ENCODE peak calls at places on chromosome 20, in six cellular contexts. K is adrenal gland, O is transverse colon, U is colonic mucosa, H is heart left ventricle, M is uterus. B is an unnamed sample.

GRCh38 chr20:54680872-54681297 is 205.5 kb downstream of the DOK5 start:
- DNase-seq in K (peak; percentile 69), O (peak; percentile 8), U (no peak), H (no peak), M (no peak), B (no peak)

GRCh38 chr20:62924567-62925419 is 1.5 kb downstream of the DIDO1 start:
- DNase-seq in K (peak; percentile 82), O (peak; percentile 40), U (peak; percentile 56), H (no peak), M (no peak), B (no peak)

GRCh38 chr20:38181207-38181693 is 16.2 kb upstream of the TGM2 start:
- DNase-seq in K (peak; percentile 76), O (no peak), U (no peak), H (no peak), M (no peak), B (peak; percentile 46)

GRCh38 chr20:59020938-59021551 is 1.8 kb downstream of the TUBB1 start:
- DNase-seq in K (peak; percentile 17), O (no peak), U (no peak), H (no peak), M (no peak), B (no peak)

GRCh38 chr20:44142416-44142815 is 44.6 kb downstream of the JPH2 start:
- DNase-seq in K (no peak), O (no peak), U (no peak), H (no peak), M (peak; percentile 68), B (peak; percentile 62)

GRCh38 chr20:58236612-58237317 is 8.3 kb upstream of the ANKRD60 start:
- DNase-seq in K (peak; percentile 92), O (peak; percentile 74), U (peak; percentile 86), H (peak; percentile 53), M (peak; percentile 50), B (peak; percentile 77)

GRCh38 chr20:40868568-40869223 is 159.9 kb upstream of the TOP1 start:
- DNase-seq in K (peak; percentile 77), O (no peak), U (no peak), H (no peak), M (peak; percentile 18), B (no peak)

GRCh38 chr20:16571333-16571732 is 1.9 kb downstream of the KIF16B start:
- DNase-seq in K (no peak), O (no peak), U (no peak), H (no peak), M (no peak), B (no peak)

GRCh38 chr20:42361402-42361801 is 743.2 kb upstream of the CHD6 start:
- DNase-seq in K (no peak), O (no peak), U (no peak), H (no peak), M (no peak), B (no peak)

GRCh38 chr20:32566379-32567374 is 18.5 kb downstream of the NOL4L start:
- DNase-seq in K (no peak), O (no peak), U (no peak), H (no peak), M (no peak), B (no peak)

GRCh38 chr20:47360489-47361267 is 4.2 kb upstream of the ZMYND8 start:
- DNase-seq in K (peak; percentile 98), O (peak; percentile 77), U (peak; percentile 76), H (peak; percentile 97), M (peak; percentile 85), B (peak; percentile 96)

GRCh38 chr20:31494131-31494530 is 19.0 kb downstream of the REM1 start:
- DNase-seq in K (no peak), O (no peak), U (no peak), H (no peak), M (peak; percentile 57), B (no peak)

GRCh38 chr20:50855498-50856474 is 60.9 kb downstream of the BCAS4 start:
- DNase-seq in K (peak; percentile 60), O (no peak), U (no peak), H (no peak), M (no peak), B (no peak)

GRCh38 chr20:61178431-61179080 is 73.5 kb upstream of the CDH4 start:
- DNase-seq in K (no peak), O (peak; percentile 9), U (peak; percentile 66), H (no peak), M (no peak), B (no peak)

GRCh38 chr20:44209691-44210421 is 715 bp downstream of the OSER1 start:
- DNase-seq in K (peak; percentile 63), O (no peak), U (peak; percentile 68), H (no peak), M (peak; percentile 26), B (no peak)

GRCh38 chr20:23636182-23636907 is 1.4 kb downstream of the CST3 start:
- DNase-seq in K (no peak), O (no peak), U (no peak), H (no peak), M (no peak), B (no peak)

GRCh38 chr20:504632-505075 is 38.9 kb downstream of the CSNK2A1 start:
- DNase-seq in K (no peak), O (no peak), U (no peak), H (no peak), M (no peak), B (no peak)

GRCh38 chr20:507006-507758 is 36.4 kb downstream of the CSNK2A1 start:
- DNase-seq in K (no peak), O (no peak), U (no peak), H (no peak), M (no peak), B (no peak)

GRCh38 chr20:513429-513828 is 30.2 kb downstream of the CSNK2A1 start:
- DNase-seq in K (no peak), O (no peak), U (no peak), H (no peak), M (no peak), B (no peak)

GRCh38 chr20:503048-503737 is 40.4 kb downstream of the CSNK2A1 start:
- DNase-seq in K (no peak), O (no peak), U (no peak), H (no peak), M (no peak), B (no peak)

GRCh38 chr20:507933-508332 is 35.7 kb downstream of the CSNK2A1 start:
- DNase-seq in K (no peak), O (no peak), U (no peak), H (no peak), M (no peak), B (no peak)
- H3K36me3 ChIP-seq in K (peaks cover 46% of the 10 kb centered on the region), O (no peaks in the 10 kb centered on the region), U (peaks cover 15% of the 10 kb centered on the region), H (peaks cover 56% of the 10 kb centered on the region), M (no peaks in the 10 kb centered on the region), B (peaks cover 20% of the 10 kb centered on the region)

DNA sequence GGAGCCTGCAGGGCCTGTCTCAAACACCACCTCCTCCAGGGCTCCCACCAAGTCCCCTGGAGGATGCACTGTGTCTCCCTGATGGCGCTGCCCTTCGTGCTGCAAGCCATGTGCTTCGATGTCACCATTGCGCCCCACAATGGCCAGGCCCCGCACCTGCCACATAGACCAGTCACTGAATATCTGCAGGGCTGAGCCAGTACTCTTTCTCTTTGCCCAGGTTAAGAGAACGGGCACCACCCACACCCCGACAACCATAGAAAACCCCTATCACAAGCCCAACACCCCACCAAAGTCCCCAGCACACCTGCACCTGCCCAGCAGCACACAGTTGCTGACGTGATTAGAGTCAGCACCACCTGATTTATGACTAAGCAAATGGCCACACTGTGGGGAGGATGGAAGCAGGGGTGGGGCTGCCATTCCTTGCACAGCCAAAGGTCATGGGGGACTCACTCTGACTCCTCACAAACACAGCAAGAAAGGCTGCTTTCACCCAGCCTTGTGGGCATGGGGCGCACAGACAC is 104.3 kb downstream of the SLC23A2 start:
- DNase-seq in K (peak; percentile 47), O (no peak), U (peak; percentile 36), H (no peak), M (no peak), B (no peak)
- TF ChIP-seq CTCF in K (no peak), O (no peak), U (no peak), H (no peak), M (no peak), B (no peak)

GRCh38 chr20:48732081-48732829 is 95.5 kb downstream of the PREX1 start:
- DNase-seq in K (peak; percentile 66), O (no peak), U (no peak), H (no peak), M (no peak), B (peak; percentile 61)

GRCh38 chr20:48729538-48729937 is 98.3 kb downstream of the PREX1 start:
- DNase-seq in K (no peak), O (no peak), U (no peak), H (no peak), M (no peak), B (no peak)

GRCh38 chr20:48733296-48733790 is 94.5 kb downstream of the PREX1 start:
- DNase-seq in K (no peak), O (no peak), U (no peak), H (no peak), M (no peak), B (no peak)

GRCh38 chr20:48731581-48731980 is 96.2 kb downstream of the PREX1 start:
- DNase-seq in K (no peak), O (no peak), U (no peak), H (no peak), M (no peak), B (no peak)

DNA sequence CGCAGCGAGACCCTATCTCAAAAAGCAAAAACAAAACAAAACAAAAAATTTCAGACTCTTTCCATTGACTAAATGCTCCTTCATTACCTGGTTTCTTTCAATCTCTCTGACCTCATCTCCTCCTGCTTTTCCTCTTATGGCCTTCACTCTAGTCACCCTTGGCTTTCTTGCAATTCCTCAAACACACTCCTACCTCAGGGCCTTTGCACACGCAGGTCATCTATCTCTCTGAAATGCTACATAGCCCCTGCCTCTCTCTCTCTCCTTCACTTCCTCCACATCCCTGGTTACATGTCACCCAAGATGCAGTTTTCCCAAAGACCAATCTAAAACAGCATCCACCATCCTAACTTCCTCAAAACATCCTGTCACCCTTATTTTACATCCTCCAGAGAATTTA is 96.8 kb downstream of the PREX1 start:
- DNase-seq in K (no peak), O (no peak), U (no peak), H (no peak), M (no peak), B (no peak)
- H3K36me3 ChIP-seq in K (no peaks in the 10 kb centered on the region), O (no peaks in the 10 kb centered on the region), U (no peaks in the 10 kb centered on the region), H (no peaks in the 10 kb centered on the region), M (no peaks in the 10 kb centered on the region), B (no peaks in the 10 kb centered on the region)

GRCh38 chr20:36145877-36146707 is 8.4 kb upstream of the EPB41L1 start:
- DNase-seq in K (peak; percentile 75), O (no peak), U (no peak), H (peak; percentile 87), M (no peak), B (no peak)

GRCh38 chr20:36144336-36144735 is 10.2 kb upstream of the EPB41L1 start:
- DNase-seq in K (no peak), O (no peak), U (no peak), H (no peak), M (no peak), B (no peak)

GRCh38 chr20:36135821-36136220 is 18.7 kb upstream of the EPB41L1 start:
- DNase-seq in K (no peak), O (no peak), U (no peak), H (no peak), M (no peak), B (no peak)

GRCh38 chr20:36141310-36141709 is 13.2 kb upstream of the EPB41L1 start:
- DNase-seq in K (no peak), O (no peak), U (no peak), H (no peak), M (no peak), B (no peak)
- TF ChIP-seq CTCF in K (no peak), O (no peak), U (no peak), H (no peak), M (no peak), B (no peak)

B was measured in sigmoid colon.